ENCODE peak calls at places on chromosomes 5 and 9, in four cellular contexts. J, B, N and U are unnamed samples.

GRCh38 chr9:137305060-137305787 is 3.2 kb upstream of the NRARP start:
- DNase-seq in J (peak; percentile 44), B (no peak), N (peak; percentile 56), U (peak; percentile 52)

GRCh38 chr9:27473135-27473534 is 51.0 kb upstream of the IFNK start:
- DNase-seq in J (no peak), B (peak; percentile 39), N (peak; percentile 54), U (peak; percentile 53)

GRCh38 chr9:27183151-27183550 is 74.1 kb downstream of the TEK start:
- DNase-seq in J (no peak), B (no peak), N (no peak), U (no peak)

GRCh38 chr5:66436721-66437120 is 159.5 kb upstream of the MAST4 start:
- DNase-seq in J (no peak), B (peak; percentile 42), N (no peak), U (no peak)

GRCh38 chr5:132872788-132873118 is 715 bp upstream of the LEAP2 start:
- DNase-seq in J (no peak), B (no peak), N (no peak), U (no peak)

GRCh38 chr5:143671644-143672569 is 140.1 kb upstream of the HMHB1 start:
- DNase-seq in J (no peak), B (no peak), N (no peak), U (no peak)

GRCh38 chr5:40676643-40677333 is 2.9 kb upstream of the PTGER4 start:
- DNase-seq in J (peak; percentile 71), B (no peak), N (peak; percentile 50), U (peak; percentile 86)

GRCh38 chr5:59629561-59629960 is 264.0 kb downstream of the PDE4D start:
- DNase-seq in J (no peak), B (no peak), N (no peak), U (no peak)

GRCh38 chr5:154728884-154729283 is 26.3 kb upstream of the LARP1 start:
- DNase-seq in J (no peak), B (no peak), N (no peak), U (no peak)

GRCh38 chr5:69285448-69286116 is 47.0 kb downstream of the CCDC125 start:
- DNase-seq in J (no peak), B (peak; percentile 12), N (no peak), U (peak; percentile 58)

GRCh38 chr5:159220206-159220605 is 10.9 kb upstream of the RNF145 start:
- DNase-seq in J (no peak), B (no peak), N (no peak), U (no peak)

GRCh38 chr5:6424110-6424659 is 24.5 kb upstream of the UBE2QL1 start:
- DNase-seq in J (no peak), B (no peak), N (no peak), U (no peak)

GRCh38 chr5:14502291-14502690 is 79.3 kb upstream of the OTULINL start:
- DNase-seq in J (no peak), B (no peak), N (no peak), U (peak; percentile 10)

GRCh38 chr9:126844085-126844484 is 16.4 kb upstream of the ZBTB34 start:
- DNase-seq in J (peak; percentile 75), B (no peak), N (no peak), U (peak; percentile 80)

GRCh38 chr9:18429065-18429464 is 44.9 kb upstream of the ADAMTSL1 start:
- DNase-seq in J (no peak), B (no peak), N (no peak), U (peak; percentile 57)

GRCh38 chr9:75152416-75152815 is 64.1 kb downstream of the OSTF1 start:
- DNase-seq in J (no peak), B (no peak), N (no peak), U (no peak)

GRCh38 chr9:108053555-108054061 is 564.0 kb upstream of the KLF4 start:
- DNase-seq in J (no peak), B (peak; percentile 33), N (peak; percentile 83), U (peak; percentile 95)

GRCh38 chr9:135821733-135822382 is 85.5 kb downstream of the CAMSAP1 start:
- DNase-seq in J (no peak), B (no peak), N (peak; percentile 29), U (no peak)

GRCh38 chr9:26324787-26325186 is 567.8 kb downstream of the CAAP1 start:
- DNase-seq in J (no peak), B (no peak), N (no peak), U (peak; percentile 15)

GRCh38 chr9:34985311-34985899 is 4.1 kb upstream of the DNAJB5 start:
- DNase-seq in J (peak; percentile 50), B (peak; percentile 56), N (no peak), U (peak; percentile 71)

GRCh38 chr5:121981254-121981653 is 19.5 kb downstream of the SRFBP1 start:
- DNase-seq in J (no peak), B (no peak), N (no peak), U (no peak)

GRCh38 chr9:119829748-119830147 is 460.5 kb upstream of the BRINP1 start:
- DNase-seq in J (no peak), B (no peak), N (no peak), U (no peak)

GRCh38 chr9:126116351-126117157 is 210.1 kb upstream of the MVB12B start:
- DNase-seq in J (no peak), B (no peak), N (no peak), U (no peak)

GRCh38 chr5:66450988-66451387 is 145.2 kb upstream of the MAST4 start:
- DNase-seq in J (no peak), B (no peak), N (no peak), U (no peak)

GRCh38 chr5:74624501-74624900 is 16.0 kb downstream of the ENC1 start:
- DNase-seq in J (no peak), B (no peak), N (no peak), U (no peak)

GRCh38 chr9:86304236-86304730 is 21.9 kb upstream of the ISCA1 start:
- DNase-seq in J (no peak), B (no peak), N (no peak), U (no peak)

GRCh38 chr9:121612511-121612998 is 38.9 kb upstream of the DAB2IP start:
- DNase-seq in J (no peak), B (peak; percentile 25), N (no peak), U (no peak)

GRCh38 chr5:73431204-73431851 is 17.2 kb downstream of the FOXD1 start:
- DNase-seq in J (no peak), B (no peak), N (no peak), U (no peak)

GRCh38 chr9:136409557-136410455 is 608 bp downstream of the ENTR1 start:
- DNase-seq in J (peak; percentile 50), B (peak; percentile 45), N (no peak), U (peak; percentile 31)

GRCh38 chr9:128635266-128636023 is 21.2 kb downstream of the DYNC2I2 start:
- DNase-seq in J (peak; percentile 99), B (peak; percentile 79), N (peak; percentile 91), U (peak; percentile 94)

GRCh38 chr9:893843-894420 is 52.4 kb downstream of the DMRT1 start:
- DNase-seq in J (no peak), B (peak; percentile 50), N (peak; percentile 47), U (peak; percentile 71)